ENCODE peak calls at places on chromosomes 2 and 18, in five cellular contexts. O is SW480, Y is H7, C is kidney tubule cell, J is K562. L is an unnamed sample.

GRCh38 chr2:160694631-160695030 is 201.0 kb upstream of the RBMS1 start:
- DNase-seq in O (no peak), Y (no peak), C (no peak), J (no peak), L (no peak)

GRCh38 chr18:39313992-39314391 is 1748.4 kb upstream of the CELF4 start:
- DNase-seq in O (no peak), Y (no peak), C (no peak), J (no peak), L (no peak)

GRCh38 chr18:9380571-9381390 is 46.2 kb downstream of the TWSG1 start:
- DNase-seq in O (no peak), Y (no peak), C (no peak), J (no peak), L (no peak)

GRCh38 chr2:128638311-128638710 is 319.6 kb upstream of the HS6ST1 start:
- DNase-seq in O (no peak), Y (no peak), C (no peak), J (no peak), L (peak)

GRCh38 chr2:237923507-237924163 is 43.2 kb upstream of the UBE2F start:
- DNase-seq in O (peak), Y (peak), C (peak), J (peak), L (peak)

GRCh38 chr2:70516596-70516995 is 37.0 kb downstream of the TGFA start:
- DNase-seq in O (peak), Y (no peak), C (peak), J (no peak), L (no peak)

GRCh38 chr18:57581301-57581934 is 5.1 kb downstream of the FECH start:
- DNase-seq in O (no peak), Y (no peak), C (peak), J (no peak), L (no peak)

GRCh38 chr2:216574046-216574445 is 59.2 kb upstream of the IGFBP2 start:
- DNase-seq in O (no peak), Y (no peak), C (no peak), J (no peak), L (no peak)

GRCh38 chr2:21866316-21866715 is 742.5 kb downstream of the TDRD15 start:
- DNase-seq in O (no peak), Y (no peak), C (no peak), J (no peak), L (no peak)

GRCh38 chr2:11483806-11484147 is 17.8 kb upstream of the E2F6 start:
- DNase-seq in O (no peak), Y (no peak), C (no peak), J (no peak), L (no peak)

GRCh38 chr2:95333056-95333455 is 35.9 kb downstream of the KCNIP3 start:
- DNase-seq in O (no peak), Y (no peak), C (no peak), J (no peak), L (no peak)

GRCh38 chr2:61799054-61799453 is 54.8 kb downstream of the FAM161A start:
- DNase-seq in O (no peak), Y (no peak), C (no peak), J (no peak), L (no peak)

GRCh38 chr2:128604045-128604444 is 285.4 kb upstream of the HS6ST1 start:
- DNase-seq in O (no peak), Y (no peak), C (no peak), J (no peak), L (peak)

GRCh38 chr2:186617186-186617585 is 27.3 kb downstream of the ITGAV start:
- DNase-seq in O (no peak), Y (no peak), C (no peak), J (no peak), L (no peak)

GRCh38 chr2:170298861-170299429 is 121.0 kb downstream of the MYO3B start:
- DNase-seq in O (no peak), Y (no peak), C (no peak), J (peak), L (no peak)

GRCh38 chr2:8872821-8873432 is 35.5 kb upstream of the KIDINS220 start:
- DNase-seq in O (peak), Y (peak), C (peak), J (peak), L (no peak)

GRCh38 chr2:54404270-54404669 is 51.9 kb upstream of the SPTBN1 start:
- DNase-seq in O (no peak), Y (no peak), C (no peak), J (no peak), L (no peak)

GRCh38 chr2:188449992-188450391 is 158.3 kb downstream of the GULP1 start:
- DNase-seq in O (no peak), Y (no peak), C (no peak), J (no peak), L (no peak)

L was measured in cardiac septum.